ENCODE peak calls at places on chromosomes 13 and 19, in six cellular contexts. One of them, this sample, is unnamed.

GRCh38 chr13:27228131-27228530 is 23.2 kb upstream of the RPL21 start:
- DNase-seq in uterus: no peak
- DNase-seq in MM.1S: no peak
- DNase-seq in IMR-90: no peak
- DNase-seq in epithelial cell of esophagus: no peak
- DNase-seq in lung: no peak
- DNase-seq in this sample: peak

GRCh38 chr19:18155095-18156087 is 2.4 kb downstream of the PIK3R2 start:
- DNase-seq in uterus: no peak
- DNase-seq in MM.1S: no peak
- DNase-seq in IMR-90: no peak
- DNase-seq in lung: no peak
- DNase-seq in epithelial cell of esophagus: no peak
- DNase-seq in this sample: no peak

GRCh38 chr19:3618144-3618810 is 8.3 kb downstream of the CACTIN start:
- DNase-seq in lung: no peak
- DNase-seq in uterus: peak
- DNase-seq in epithelial cell of esophagus: peak
- DNase-seq in MM.1S: peak
- DNase-seq in IMR-90: peak
- DNase-seq in this sample: peak

GRCh38 chr13:112445411-112446271 is 69.5 kb downstream of the SPACA7 start:
- DNase-seq in lung: no peak
- DNase-seq in MM.1S: no peak
- DNase-seq in IMR-90: no peak
- DNase-seq in uterus: no peak
- DNase-seq in epithelial cell of esophagus: no peak
- DNase-seq in this sample: no peak

GRCh38 chr19:49475995-49476880 is 2.2 kb downstream of the FLT3LG start:
- DNase-seq in IMR-90: no peak
- DNase-seq in MM.1S: no peak
- DNase-seq in lung: no peak
- DNase-seq in epithelial cell of esophagus: peak
- DNase-seq in uterus: no peak
- DNase-seq in this sample: peak

GRCh38 chr13:100508996-100509395 is 79.6 kb downstream of the GGACT start:
- DNase-seq in IMR-90: no peak
- DNase-seq in uterus: no peak
- DNase-seq in MM.1S: no peak
- DNase-seq in lung: no peak
- DNase-seq in epithelial cell of esophagus: no peak
- DNase-seq in this sample: no peak

GRCh38 chr13:34107814-34108213 is 289.9 kb downstream of the RFC3 start:
- DNase-seq in uterus: no peak
- DNase-seq in epithelial cell of esophagus: peak
- DNase-seq in lung: no peak
- DNase-seq in IMR-90: no peak
- DNase-seq in MM.1S: no peak
- DNase-seq in this sample: no peak

GRCh38 chr13:79519252-79519651 is 38.3 kb downstream of the NDFIP2 start:
- DNase-seq in MM.1S: no peak
- DNase-seq in epithelial cell of esophagus: peak
- DNase-seq in IMR-90: peak
- DNase-seq in uterus: no peak
- DNase-seq in lung: no peak
- DNase-seq in this sample: no peak

GRCh38 chr19:54420383-54421168 is 5.3 kb downstream of the TTYH1 start:
- DNase-seq in uterus: no peak
- DNase-seq in lung: no peak
- DNase-seq in IMR-90: no peak
- DNase-seq in epithelial cell of esophagus: no peak
- DNase-seq in MM.1S: no peak
- DNase-seq in this sample: no peak

GRCh38 chr19:48203227-48203793 is 32.8 kb downstream of the ZSWIM9 start:
- DNase-seq in MM.1S: peak
- DNase-seq in epithelial cell of esophagus: no peak
- DNase-seq in uterus: no peak
- DNase-seq in lung: no peak
- DNase-seq in IMR-90: no peak
- DNase-seq in this sample: peak

GRCh38 chr19:33217881-33218280 is 7.8 kb downstream of the SLC7A10 start:
- DNase-seq in IMR-90: no peak
- DNase-seq in lung: no peak
- DNase-seq in uterus: no peak
- DNase-seq in epithelial cell of esophagus: no peak
- DNase-seq in MM.1S: no peak
- DNase-seq in this sample: no peak

GRCh38 chr13:27822258-27822872 is 30.1 kb downstream of the GSX1 start:
- DNase-seq in lung: no peak
- DNase-seq in epithelial cell of esophagus: no peak
- DNase-seq in IMR-90: no peak
- DNase-seq in MM.1S: no peak
- DNase-seq in uterus: no peak
- DNase-seq in this sample: no peak

GRCh38 chr19:10915511-10916091 is 12.8 kb downstream of the YIPF2 start:
- DNase-seq in MM.1S: no peak
- DNase-seq in IMR-90: peak
- DNase-seq in uterus: no peak
- DNase-seq in lung: no peak
- DNase-seq in epithelial cell of esophagus: peak
- DNase-seq in this sample: no peak

GRCh38 chr19:10107817-10108367 is 1.7 kb downstream of the PPAN start:
- DNase-seq in IMR-90: no peak
- DNase-seq in MM.1S: no peak
- DNase-seq in lung: no peak
- DNase-seq in epithelial cell of esophagus: no peak
- DNase-seq in uterus: no peak
- DNase-seq in this sample: no peak

GRCh38 chr13:104011505-104012270 is 945.5 kb upstream of the SLC10A2 start:
- DNase-seq in MM.1S: no peak
- DNase-seq in IMR-90: no peak
- DNase-seq in uterus: no peak
- DNase-seq in epithelial cell of esophagus: no peak
- DNase-seq in lung: no peak
- DNase-seq in this sample: no peak

GRCh38 chr13:57627663-57628062 is 3.9 kb upstream of the PCDH17 start:
- DNase-seq in MM.1S: peak
- DNase-seq in lung: no peak
- DNase-seq in uterus: no peak
- DNase-seq in epithelial cell of esophagus: peak
- DNase-seq in IMR-90: peak
- DNase-seq in this sample: peak

GRCh38 chr13:69243366-69243765 is 864.3 kb upstream of the ATXN8OS start:
- DNase-seq in epithelial cell of esophagus: no peak
- DNase-seq in lung: no peak
- DNase-seq in MM.1S: no peak
- DNase-seq in uterus: no peak
- DNase-seq in IMR-90: no peak
- DNase-seq in this sample: no peak

GRCh38 chr19:28403698-28404099 is 809.3 kb downstream of the UQCRFS1 start:
- DNase-seq in IMR-90: no peak
- DNase-seq in uterus: no peak
- DNase-seq in epithelial cell of esophagus: no peak
- DNase-seq in lung: no peak
- DNase-seq in MM.1S: no peak
- DNase-seq in this sample: no peak

GRCh38 chr19:48006762-48007161 is 12.3 kb downstream of the ELSPBP1 start:
- DNase-seq in IMR-90: no peak
- DNase-seq in lung: no peak
- DNase-seq in MM.1S: no peak
- DNase-seq in uterus: no peak
- DNase-seq in epithelial cell of esophagus: no peak
- DNase-seq in this sample: peak

GRCh38 chr19:5292453-5292842 is 48.2 kb downstream of the PTPRS start:
- DNase-seq in uterus: no peak
- DNase-seq in MM.1S: no peak
- DNase-seq in lung: no peak
- DNase-seq in epithelial cell of esophagus: no peak
- DNase-seq in IMR-90: peak
- DNase-seq in this sample: no peak

GRCh38 chr19:40982594-40983101 is 8.4 kb upstream of the CYP2B6 start:
- DNase-seq in epithelial cell of esophagus: peak
- DNase-seq in uterus: no peak
- DNase-seq in lung: no peak
- DNase-seq in IMR-90: peak
- DNase-seq in MM.1S: no peak
- DNase-seq in this sample: no peak

GRCh38 chr19:49447485-49448431 is 3.9 kb downstream of the PIH1D1 start:
- DNase-seq in lung: no peak
- DNase-seq in epithelial cell of esophagus: peak
- DNase-seq in MM.1S: no peak
- DNase-seq in uterus: peak
- DNase-seq in IMR-90: peak
- DNase-seq in this sample: peak

GRCh38 chr19:18629166-18630088 is 7.4 kb upstream of the KLHL26 start:
- DNase-seq in MM.1S: no peak
- DNase-seq in epithelial cell of esophagus: no peak
- DNase-seq in IMR-90: no peak
- DNase-seq in lung: no peak
- DNase-seq in uterus: peak
- DNase-seq in this sample: no peak

GRCh38 chr13:100075700-100076587 is 12.9 kb upstream of the PCCA start:
- DNase-seq in MM.1S: no peak
- DNase-seq in epithelial cell of esophagus: no peak
- DNase-seq in IMR-90: no peak
- DNase-seq in lung: no peak
- DNase-seq in uterus: no peak
- DNase-seq in this sample: no peak

GRCh38 chr19:39301021-39301420 is 4.8 kb downstream of the IFNL1 start:
- DNase-seq in epithelial cell of esophagus: no peak
- DNase-seq in IMR-90: no peak
- DNase-seq in uterus: no peak
- DNase-seq in MM.1S: no peak
- DNase-seq in lung: no peak
- DNase-seq in this sample: no peak

GRCh38 chr13:87656311-87656710 is 14.9 kb upstream of the SLITRK5 start:
- DNase-seq in uterus: no peak
- DNase-seq in lung: no peak
- DNase-seq in MM.1S: no peak
- DNase-seq in IMR-90: no peak
- DNase-seq in epithelial cell of esophagus: no peak
- DNase-seq in this sample: no peak

GRCh38 chr13:91347996-91348905 is 764 bp downstream of the MIR17HG start:
- DNase-seq in epithelial cell of esophagus: peak
- DNase-seq in MM.1S: peak
- DNase-seq in lung: peak
- DNase-seq in uterus: peak
- DNase-seq in IMR-90: no peak
- DNase-seq in this sample: peak

DNA sequence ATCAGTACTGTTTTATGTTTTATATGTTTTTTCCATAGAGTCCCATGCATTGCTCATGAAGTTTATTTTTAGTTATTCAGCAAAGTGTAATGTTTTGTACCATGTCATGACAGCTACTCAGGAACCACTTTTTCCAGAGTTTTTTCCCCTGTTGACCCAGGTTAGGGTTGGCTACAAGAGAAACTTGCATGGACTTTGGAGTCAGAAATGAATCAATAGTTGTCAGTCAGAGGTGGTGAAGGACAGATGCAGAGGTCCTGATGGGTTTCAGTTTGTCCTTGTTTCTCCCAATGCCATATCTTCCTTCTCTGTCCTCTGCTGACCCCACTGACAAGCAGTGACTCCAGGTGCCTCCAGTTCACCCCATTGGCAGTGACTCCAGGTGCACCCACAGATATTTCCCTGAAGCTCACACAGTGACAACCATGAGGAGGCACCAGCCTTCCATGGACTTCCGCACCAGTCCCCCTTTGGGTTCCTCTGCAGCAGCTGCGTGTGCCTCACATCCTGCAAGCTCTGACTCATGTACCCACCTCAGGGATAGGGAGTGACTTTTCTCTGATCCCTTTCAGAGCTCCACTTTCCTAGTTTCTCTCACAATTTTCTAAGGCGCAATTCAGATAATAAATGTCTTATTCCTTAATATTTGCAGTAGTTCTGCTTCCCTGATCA is 92.1 kb downstream of the AKAP11 start:
- DNase-seq in MM.1S: no peak
- DNase-seq in uterus: no peak
- DNase-seq in lung: no peak
- DNase-seq in IMR-90: peak
- DNase-seq in epithelial cell of esophagus: peak
- DNase-seq in this sample: no peak
- TF ChIP-seq CTCF in MM.1S: no peak
- TF ChIP-seq CTCF in uterus: no peak
- TF ChIP-seq CTCF in lung: no peak
- TF ChIP-seq CTCF in IMR-90: no peak
- TF ChIP-seq CTCF in epithelial cell of esophagus: no peak
- TF ChIP-seq CTCF in this sample: no peak

DNA sequence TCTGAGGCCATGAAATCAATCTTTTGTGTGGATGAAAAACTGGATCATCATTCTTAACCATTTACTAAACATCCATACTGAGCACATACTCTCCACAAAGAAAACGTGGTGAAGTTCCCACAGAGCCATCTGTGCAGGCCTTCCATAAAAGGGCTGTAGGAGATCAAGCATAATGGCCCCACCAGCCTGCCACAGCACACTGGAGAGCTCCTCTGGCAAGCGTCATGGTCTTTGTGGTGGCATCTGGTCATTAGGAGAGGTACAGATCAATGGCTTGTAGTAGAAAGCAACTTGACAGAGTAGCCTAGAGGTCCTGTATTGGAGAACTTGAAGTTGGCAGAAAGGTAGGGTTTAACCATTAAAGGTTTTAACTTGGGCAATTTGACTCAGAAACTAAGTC is 128.1 kb downstream of the LMO7 start:
- DNase-seq in uterus: no peak
- DNase-seq in lung: no peak
- DNase-seq in IMR-90: no peak
- DNase-seq in epithelial cell of esophagus: no peak
- DNase-seq in MM.1S: no peak
- DNase-seq in this sample: no peak
- H3K4me3 ChIP-seq in uterus: no peak
- H3K4me3 ChIP-seq in lung: no peak
- H3K4me3 ChIP-seq in IMR-90: no peak
- H3K4me3 ChIP-seq in epithelial cell of esophagus: no peak
- H3K4me3 ChIP-seq in MM.1S: no peak
- H3K4me3 ChIP-seq in this sample: no peak

DNA sequence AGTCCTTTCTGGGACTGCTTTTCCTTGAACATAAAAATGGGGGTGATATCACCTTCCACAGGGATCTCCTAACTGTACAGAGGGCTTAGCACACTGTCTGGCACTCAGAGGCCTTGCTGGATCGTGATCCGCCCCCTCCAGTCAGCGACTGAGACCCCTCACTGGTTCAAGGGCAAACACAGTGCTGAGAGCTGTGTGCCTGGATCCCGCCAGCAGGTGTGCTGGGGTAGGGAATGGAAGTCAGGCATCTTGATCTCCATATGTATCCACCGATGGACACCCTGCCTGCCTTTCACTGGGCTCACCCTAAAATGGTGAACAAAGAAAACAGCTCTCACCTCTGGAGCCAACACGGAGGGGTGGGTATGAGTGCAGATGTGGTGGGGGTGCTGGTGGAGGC is 64.3 kb downstream of the IRS2 start:
- DNase-seq in lung: no peak
- DNase-seq in MM.1S: no peak
- DNase-seq in uterus: no peak
- DNase-seq in IMR-90: no peak
- DNase-seq in epithelial cell of esophagus: no peak
- DNase-seq in this sample: no peak
- TF ChIP-seq CTCF in lung: no peak
- TF ChIP-seq CTCF in MM.1S: no peak
- TF ChIP-seq CTCF in uterus: no peak
- TF ChIP-seq CTCF in IMR-90: no peak
- TF ChIP-seq CTCF in epithelial cell of esophagus: no peak
- TF ChIP-seq CTCF in this sample: no peak

GRCh38 chr19:1851581-1852293 is 3.5 kb upstream of the REXO1 start:
- DNase-seq in epithelial cell of esophagus: no peak
- DNase-seq in lung: no peak
- DNase-seq in uterus: no peak
- DNase-seq in MM.1S: no peak
- DNase-seq in IMR-90: no peak
- DNase-seq in this sample: no peak
- H3K4me3 ChIP-seq in epithelial cell of esophagus: no peak
- H3K4me3 ChIP-seq in lung: no peak
- H3K4me3 ChIP-seq in uterus: no peak
- H3K4me3 ChIP-seq in MM.1S: no peak
- H3K4me3 ChIP-seq in IMR-90: no peak
- H3K4me3 ChIP-seq in this sample: no peak

This sample was measured in GM12865.